ENCODE peak calls at places on chromosomes 13 and 19, in four cellular contexts. B, N, P and U are unnamed samples.

GRCh38 chr19:35265126-35265995 is 3.4 kb upstream of the USF2 start:
- DNase-seq in P (no peak), B (no peak), N (no peak), U (peak)

GRCh38 chr13:113437408-113438010 is 15.8 kb downstream of the ADPRHL1 start:
- DNase-seq in B (peak), N (no peak), P (no peak), U (no peak)

GRCh38 chr19:12137541-12137940 is 2.6 kb downstream of the ZNF20 start:
- DNase-seq in B (no peak), N (no peak), P (no peak), U (no peak)

GRCh38 chr13:77871596-77871995 is 47.0 kb downstream of the EDNRB start:
- DNase-seq in P (no peak), N (no peak), B (no peak), U (no peak)

GRCh38 chr19:2329162-2329505 is 650 bp downstream of the SPPL2B start:
- DNase-seq in B (peak), P (no peak), N (no peak), U (no peak)

GRCh38 chr13:60012503-60012902 is 151.2 kb downstream of the DIAPH3 start:
- DNase-seq in N (no peak), B (no peak), P (no peak), U (no peak)

GRCh38 chr13:79986890-79987289 is 354.0 kb downstream of the SPRY2 start:
- DNase-seq in N (no peak), P (no peak), B (no peak), U (no peak)

GRCh38 chr19:48397636-48398328 is 4.3 kb downstream of the GRIN2D start:
- DNase-seq in B (no peak), N (no peak), P (no peak), U (no peak)

GRCh38 chr19:1105217-1105872 is 1.6 kb downstream of the GPX4 start:
- DNase-seq in B (no peak), P (no peak), N (no peak), U (no peak)

GRCh38 chr19:18999896-19000620 is 33.3 kb downstream of the SUGP2 start:
- DNase-seq in B (no peak), P (no peak), N (no peak), U (no peak)

GRCh38 chr13:114132419-114133121 is at the start of gene RASA3:
- DNase-seq in B (peak), P (peak), N (no peak), U (no peak)

GRCh38 chr13:71979616-71980015 is 112.6 kb upstream of the DACH1 start:
- DNase-seq in N (no peak), B (no peak), P (no peak), U (no peak)

GRCh38 chr19:18415177-18415867 is 3.9 kb upstream of the SSBP4 start:
- DNase-seq in B (no peak), N (peak), P (no peak), U (no peak)

GRCh38 chr19:35628264-35628564 is 622 bp upstream of the RBM42 start:
- DNase-seq in N (no peak), B (no peak), P (no peak), U (no peak)

GRCh38 chr13:79481685-79482052 is 714 bp downstream of the NDFIP2 start:
- DNase-seq in N (no peak), P (no peak), B (no peak), U (peak)

GRCh38 chr13:42544246-42544915 is 29.6 kb upstream of the TNFSF11 start:
- DNase-seq in P (no peak), N (no peak), B (no peak), U (no peak)

GRCh38 chr19:2150794-2151338 is 500 bp downstream of the AP3D1 start:
- DNase-seq in B (no peak), P (no peak), N (no peak), U (peak)

GRCh38 chr19:18659281-18660050 is 22.6 kb downstream of the KLHL26 start:
- DNase-seq in B (no peak), N (no peak), P (no peak), U (no peak)

GRCh38 chr19:35216833-35217707 is 11.5 kb downstream of the FAM187B start:
- DNase-seq in P (no peak), B (no peak), N (no peak), U (no peak)

GRCh38 chr13:105202384-105202783 is 1333.1 kb downstream of the EFNB2 start:
- DNase-seq in B (no peak), N (no peak), P (no peak), U (no peak)

GRCh38 chr13:49436890-49437289 is 7.0 kb downstream of the CAB39L start:
- DNase-seq in P (no peak), N (no peak), B (no peak), U (no peak)

GRCh38 chr13:101474419-101474957 is 22.0 kb downstream of the ITGBL1 start:
- DNase-seq in P (no peak), B (no peak), N (no peak), U (peak)

GRCh38 chr19:40623403-40624239 is 22.5 kb downstream of the LTBP4 start:
- DNase-seq in P (no peak), B (peak), N (no peak), U (no peak)

GRCh38 chr19:41774515-41774980 is 19.2 kb downstream of the CEACAM6 start:
- DNase-seq in N (no peak), P (no peak), B (no peak), U (no peak)

GRCh38 chr13:75452564-75452963 is 29.4 kb downstream of the TBC1D4 start:
- DNase-seq in B (no peak), P (no peak), N (no peak), U (no peak)

GRCh38 chr19:33375156-33375744 is 1.7 kb downstream of the CEBPG start:
- DNase-seq in P (no peak), B (no peak), N (no peak), U (no peak)

GRCh38 chr19:31262673-31263308 is 86.4 kb downstream of the TSHZ3 start:
- DNase-seq in P (no peak), N (no peak), B (no peak), U (no peak)